ENCODE peak calls at places on chromosomes 16 and 17, in ten cellular contexts. Q is ovary; W is Ammon's horn; G is aorta; I is tibial artery; P is fibroblast of the conjunctiva; V is stimulated activated CD8-positive, alpha-beta memory T cell treated with anti-CD3 and anti-CD28 coated beads, Interleukin-15, amount 100 ng/mL, for 1 hour; O is NCI-H1436 treated with DMSO at 0.1 percent for 48 hours; F is H54; B is iPS-NIHi11. J is an unnamed sample.
A peak's percentile ranks its signal among the peaks of the same experiment; 100 is the strongest.

GRCh38 chr17:38636054-38636453 is 30.3 kb upstream of the SRCIN1 start:
- DNase-seq in W (no peak), P (no peak), B (no peak), O (no peak), V (no peak), Q (no peak), G (no peak), I (no peak), F (no peak), J (no peak)

GRCh38 chr17:7853693-7854043 is 1.2 kb upstream of the TMEM88 start:
- DNase-seq in F (no peak), P (no peak), W (no peak), Q (peak; percentile 54), O (no peak), I (no peak), B (no peak), V (no peak), G (no peak), J (no peak)

GRCh38 chr16:27827765-27828164 is 235.7 kb downstream of the GSG1L start:
- DNase-seq in W (no peak), O (no peak), B (no peak), G (no peak), Q (no peak), V (no peak), P (no peak), F (no peak), I (no peak), J (no peak)

GRCh38 chr16:66442502-66443268 is 15.6 kb downstream of the BEAN1 start:
- DNase-seq in G (no peak), Q (no peak), F (no peak), P (no peak), V (no peak), W (no peak), B (no peak), O (no peak), I (no peak), J (no peak)

GRCh38 chr16:369275-369865 is 968 bp downstream of the MRPL28 start:
- DNase-seq in F (no peak), W (no peak), Q (no peak), V (no peak), I (no peak), B (no peak), P (no peak), G (no peak), O (no peak), J (no peak)

GRCh38 chr16:74325331-74325730 is 28.7 kb downstream of the PSMD7 start:
- DNase-seq in W (no peak), P (no peak), G (no peak), Q (no peak), V (no peak), F (no peak), O (no peak), I (no peak), B (no peak), J (no peak)

GRCh38 chr17:4086041-4086483 is 56.8 kb downstream of the ZZEF1 start:
- DNase-seq in Q (no peak), O (no peak), V (no peak), I (no peak), P (no peak), B (no peak), G (no peak), F (no peak), W (no peak), J (no peak)

GRCh38 chr16:49844399-49844798 is 11.5 kb downstream of the ZNF423 start:
- DNase-seq in F (no peak), G (no peak), Q (no peak), V (no peak), I (no peak), O (no peak), P (no peak), B (no peak), W (no peak), J (no peak)

GRCh38 chr17:58304735-58305486 is 23.7 kb downstream of the TSPOAP1 start:
- DNase-seq in G (no peak), P (no peak), W (no peak), V (no peak), F (no peak), I (peak; percentile 16), Q (no peak), B (peak; percentile 3), O (no peak), J (no peak)

GRCh38 chr17:10226930-10227695 is 28.7 kb upstream of the GAS7 start:
- DNase-seq in I (peak; percentile 41), W (peak; percentile 36), P (no peak), O (no peak), B (peak; percentile 88), G (peak; percentile 62), Q (peak; percentile 48), V (peak; percentile 12), F (peak; percentile 26), J (no peak)

GRCh38 chr16:16022683-16023064 is 73.3 kb downstream of the ABCC1 start:
- DNase-seq in B (no peak), G (no peak), F (no peak), P (no peak), Q (no peak), I (no peak), V (no peak), O (no peak), W (no peak), J (no peak)

GRCh38 chr16:67959520-67959919 is 8.9 kb downstream of the SLC12A4 start:
- DNase-seq in Q (peak; percentile 66), P (no peak), B (no peak), F (peak; percentile 60), I (peak; percentile 70), O (no peak), V (no peak), W (no peak), G (no peak), J (no peak)

GRCh38 chr16:9159839-9160550 is 68.6 kb downstream of the HAPSTR1 start:
- DNase-seq in Q (peak; percentile 43), P (peak; percentile 23), B (peak; percentile 83), O (no peak), I (peak; percentile 32), F (peak; percentile 72), V (no peak), G (peak; percentile 59), W (peak; percentile 85), J (peak; percentile 43)

GRCh38 chr16:57266531-57267268 is 17.8 kb downstream of the PLLP start:
- DNase-seq in F (no peak), Q (no peak), B (no peak), V (no peak), I (no peak), O (no peak), W (no peak), P (no peak), G (no peak), J (no peak)

GRCh38 chr16:81366316-81366932 is 51.7 kb downstream of the GAN start:
- DNase-seq in F (peak; percentile 22), Q (no peak), B (peak; percentile 49), I (no peak), G (no peak), P (peak; percentile 33), O (peak; percentile 30), V (no peak), W (peak; percentile 78), J (peak; percentile 21)

GRCh38 chr17:57115377-57115776 is 30.3 kb downstream of the AKAP1 start:
- DNase-seq in V (no peak), B (no peak), O (no peak), Q (no peak), I (no peak), W (no peak), P (no peak), F (no peak), G (no peak), J (no peak)

GRCh38 chr16:72844225-72844920 is 203.6 kb downstream of the ZFHX3 start:
- DNase-seq in Q (no peak), V (no peak), I (no peak), P (no peak), W (no peak), B (no peak), G (no peak), F (no peak), O (no peak), J (no peak)